ENCODE peak calls at places on chromosomes 5 and 9, in seven cellular contexts. One of them, this sample, is unnamed.

GRCh38 chr5:151157426-151158286 is at the start of gene ANXA6:
- DNase-seq in naive thymus-derived CD4-positive, alpha-beta T cell: peak
- DNase-seq in M059J: peak
- DNase-seq in fibroblast of lung: peak
- DNase-seq in T follicular helper cell: peak
- DNase-seq in naive thymus-derived CD8-positive, alpha-beta T cell: peak
- DNase-seq in iPS-NIHi11: peak
- DNase-seq in this sample: peak

GRCh38 chr9:22010881-22011625 is 1.9 kb upstream of the CDKN2B start:
- DNase-seq in naive thymus-derived CD4-positive, alpha-beta T cell: no peak
- DNase-seq in M059J: no peak
- DNase-seq in fibroblast of lung: peak
- DNase-seq in T follicular helper cell: no peak
- DNase-seq in naive thymus-derived CD8-positive, alpha-beta T cell: no peak
- DNase-seq in iPS-NIHi11: peak
- DNase-seq in this sample: peak

GRCh38 chr5:147408980-147409379 is 100.9 kb downstream of the DPYSL3 start:
- DNase-seq in naive thymus-derived CD4-positive, alpha-beta T cell: no peak
- DNase-seq in M059J: no peak
- DNase-seq in fibroblast of lung: no peak
- DNase-seq in T follicular helper cell: no peak
- DNase-seq in naive thymus-derived CD8-positive, alpha-beta T cell: no peak
- DNase-seq in iPS-NIHi11: no peak
- DNase-seq in this sample: no peak

GRCh38 chr5:34587355-34588241 is 68.5 kb upstream of the RAI14 start:
- DNase-seq in naive thymus-derived CD4-positive, alpha-beta T cell: no peak
- DNase-seq in M059J: peak
- DNase-seq in fibroblast of lung: peak
- DNase-seq in T follicular helper cell: no peak
- DNase-seq in naive thymus-derived CD8-positive, alpha-beta T cell: no peak
- DNase-seq in iPS-NIHi11: no peak
- DNase-seq in this sample: no peak

GRCh38 chr5:153905214-153905613 is 133.5 kb downstream of the FAM114A2 start:
- DNase-seq in naive thymus-derived CD4-positive, alpha-beta T cell: no peak
- DNase-seq in M059J: peak
- DNase-seq in fibroblast of lung: peak
- DNase-seq in T follicular helper cell: no peak
- DNase-seq in naive thymus-derived CD8-positive, alpha-beta T cell: no peak
- DNase-seq in iPS-NIHi11: no peak
- DNase-seq in this sample: no peak

GRCh38 chr5:156950716-156951115 is 12.3 kb downstream of the TIMD4 start:
- DNase-seq in naive thymus-derived CD4-positive, alpha-beta T cell: no peak
- DNase-seq in M059J: no peak
- DNase-seq in fibroblast of lung: no peak
- DNase-seq in T follicular helper cell: no peak
- DNase-seq in naive thymus-derived CD8-positive, alpha-beta T cell: no peak
- DNase-seq in iPS-NIHi11: no peak
- DNase-seq in this sample: no peak

GRCh38 chr9:133046900-133047295 is 14.9 kb upstream of the CEL start:
- DNase-seq in naive thymus-derived CD4-positive, alpha-beta T cell: no peak
- DNase-seq in M059J: no peak
- DNase-seq in fibroblast of lung: no peak
- DNase-seq in T follicular helper cell: no peak
- DNase-seq in naive thymus-derived CD8-positive, alpha-beta T cell: no peak
- DNase-seq in iPS-NIHi11: no peak
- DNase-seq in this sample: no peak

GRCh38 chr9:8329561-8330283 is 530.1 kb upstream of the DMAC1 start:
- DNase-seq in naive thymus-derived CD4-positive, alpha-beta T cell: no peak
- DNase-seq in M059J: no peak
- DNase-seq in fibroblast of lung: no peak
- DNase-seq in T follicular helper cell: no peak
- DNase-seq in naive thymus-derived CD8-positive, alpha-beta T cell: no peak
- DNase-seq in iPS-NIHi11: peak
- DNase-seq in this sample: no peak

GRCh38 chr9:95028855-95029219 is 288.7 kb downstream of the FANCC start:
- DNase-seq in naive thymus-derived CD4-positive, alpha-beta T cell: no peak
- DNase-seq in M059J: no peak
- DNase-seq in fibroblast of lung: no peak
- DNase-seq in T follicular helper cell: no peak
- DNase-seq in naive thymus-derived CD8-positive, alpha-beta T cell: no peak
- DNase-seq in iPS-NIHi11: no peak
- DNase-seq in this sample: no peak

GRCh38 chr9:127778280-127779135 is at the start of gene SH2D3C:
- DNase-seq in naive thymus-derived CD4-positive, alpha-beta T cell: no peak
- DNase-seq in M059J: no peak
- DNase-seq in fibroblast of lung: peak
- DNase-seq in T follicular helper cell: no peak
- DNase-seq in naive thymus-derived CD8-positive, alpha-beta T cell: no peak
- DNase-seq in iPS-NIHi11: no peak
- DNase-seq in this sample: peak

GRCh38 chr5:179264641-179265528 is 80.4 kb downstream of the ADAMTS2 start:
- DNase-seq in naive thymus-derived CD4-positive, alpha-beta T cell: no peak
- DNase-seq in M059J: no peak
- DNase-seq in fibroblast of lung: no peak
- DNase-seq in T follicular helper cell: no peak
- DNase-seq in naive thymus-derived CD8-positive, alpha-beta T cell: peak
- DNase-seq in iPS-NIHi11: no peak
- DNase-seq in this sample: no peak

GRCh38 chr9:124242331-124243194 is 15.2 kb upstream of the NEK6 start:
- DNase-seq in naive thymus-derived CD4-positive, alpha-beta T cell: no peak
- DNase-seq in M059J: no peak
- DNase-seq in fibroblast of lung: peak
- DNase-seq in T follicular helper cell: no peak
- DNase-seq in naive thymus-derived CD8-positive, alpha-beta T cell: no peak
- DNase-seq in iPS-NIHi11: peak
- DNase-seq in this sample: no peak

GRCh38 chr5:176792584-176793342 is 17.6 kb upstream of the UNC5A start:
- DNase-seq in naive thymus-derived CD4-positive, alpha-beta T cell: no peak
- DNase-seq in M059J: no peak
- DNase-seq in fibroblast of lung: no peak
- DNase-seq in T follicular helper cell: no peak
- DNase-seq in naive thymus-derived CD8-positive, alpha-beta T cell: no peak
- DNase-seq in iPS-NIHi11: no peak
- DNase-seq in this sample: no peak

GRCh38 chr5:115329475-115329874 is 33.0 kb upstream of the CCDC112 start:
- DNase-seq in naive thymus-derived CD4-positive, alpha-beta T cell: no peak
- DNase-seq in M059J: no peak
- DNase-seq in fibroblast of lung: no peak
- DNase-seq in T follicular helper cell: no peak
- DNase-seq in naive thymus-derived CD8-positive, alpha-beta T cell: no peak
- DNase-seq in iPS-NIHi11: peak
- DNase-seq in this sample: no peak

GRCh38 chr9:18437315-18438200 is 36.4 kb upstream of the ADAMTSL1 start:
- DNase-seq in naive thymus-derived CD4-positive, alpha-beta T cell: no peak
- DNase-seq in M059J: peak
- DNase-seq in fibroblast of lung: peak
- DNase-seq in T follicular helper cell: no peak
- DNase-seq in naive thymus-derived CD8-positive, alpha-beta T cell: no peak
- DNase-seq in iPS-NIHi11: no peak
- DNase-seq in this sample: no peak

GRCh38 chr5:16600397-16600796 is 16.4 kb downstream of the RETREG1 start:
- DNase-seq in naive thymus-derived CD4-positive, alpha-beta T cell: no peak
- DNase-seq in M059J: peak
- DNase-seq in fibroblast of lung: peak
- DNase-seq in T follicular helper cell: no peak
- DNase-seq in naive thymus-derived CD8-positive, alpha-beta T cell: no peak
- DNase-seq in iPS-NIHi11: no peak
- DNase-seq in this sample: no peak

GRCh38 chr9:122897969-122898368 is 7.2 kb downstream of the RC3H2 start:
- DNase-seq in naive thymus-derived CD4-positive, alpha-beta T cell: no peak
- DNase-seq in M059J: peak
- DNase-seq in fibroblast of lung: no peak
- DNase-seq in T follicular helper cell: no peak
- DNase-seq in naive thymus-derived CD8-positive, alpha-beta T cell: no peak
- DNase-seq in iPS-NIHi11: no peak
- DNase-seq in this sample: no peak

GRCh38 chr9:105132576-105132975 is 111.9 kb upstream of the SLC44A1 start:
- DNase-seq in naive thymus-derived CD4-positive, alpha-beta T cell: no peak
- DNase-seq in M059J: peak
- DNase-seq in fibroblast of lung: peak
- DNase-seq in T follicular helper cell: no peak
- DNase-seq in naive thymus-derived CD8-positive, alpha-beta T cell: no peak
- DNase-seq in iPS-NIHi11: no peak
- DNase-seq in this sample: no peak

GRCh38 chr5:124277767-124278536 is 468.5 kb downstream of the ZNF608 start:
- DNase-seq in naive thymus-derived CD4-positive, alpha-beta T cell: no peak
- DNase-seq in M059J: no peak
- DNase-seq in fibroblast of lung: no peak
- DNase-seq in T follicular helper cell: no peak
- DNase-seq in naive thymus-derived CD8-positive, alpha-beta T cell: no peak
- DNase-seq in iPS-NIHi11: no peak
- DNase-seq in this sample: no peak

GRCh38 chr5:136195971-136196577 is 3.1 kb upstream of the SMIM32 start:
- DNase-seq in naive thymus-derived CD4-positive, alpha-beta T cell: no peak
- DNase-seq in M059J: no peak
- DNase-seq in fibroblast of lung: no peak
- DNase-seq in T follicular helper cell: no peak
- DNase-seq in naive thymus-derived CD8-positive, alpha-beta T cell: no peak
- DNase-seq in iPS-NIHi11: no peak
- DNase-seq in this sample: no peak

GRCh38 chr5:76716456-76717157 is 681 bp downstream of the F2R start:
- DNase-seq in naive thymus-derived CD4-positive, alpha-beta T cell: no peak
- DNase-seq in M059J: peak
- DNase-seq in fibroblast of lung: no peak
- DNase-seq in T follicular helper cell: no peak
- DNase-seq in naive thymus-derived CD8-positive, alpha-beta T cell: no peak
- DNase-seq in iPS-NIHi11: peak
- DNase-seq in this sample: no peak

GRCh38 chr9:134575817-134576176 is 65.8 kb upstream of the COL5A1 start:
- DNase-seq in naive thymus-derived CD4-positive, alpha-beta T cell: no peak
- DNase-seq in M059J: no peak
- DNase-seq in fibroblast of lung: no peak
- DNase-seq in T follicular helper cell: no peak
- DNase-seq in naive thymus-derived CD8-positive, alpha-beta T cell: peak
- DNase-seq in iPS-NIHi11: no peak
- DNase-seq in this sample: no peak

GRCh38 chr5:158966691-158967090 is 133.0 kb downstream of the EBF1 start:
- DNase-seq in naive thymus-derived CD4-positive, alpha-beta T cell: no peak
- DNase-seq in M059J: no peak
- DNase-seq in fibroblast of lung: no peak
- DNase-seq in T follicular helper cell: no peak
- DNase-seq in naive thymus-derived CD8-positive, alpha-beta T cell: no peak
- DNase-seq in iPS-NIHi11: no peak
- DNase-seq in this sample: no peak

GRCh38 chr5:64323591-64323990 is 157.9 kb downstream of the RNF180 start:
- DNase-seq in naive thymus-derived CD4-positive, alpha-beta T cell: no peak
- DNase-seq in M059J: no peak
- DNase-seq in fibroblast of lung: no peak
- DNase-seq in T follicular helper cell: no peak
- DNase-seq in naive thymus-derived CD8-positive, alpha-beta T cell: no peak
- DNase-seq in iPS-NIHi11: no peak
- DNase-seq in this sample: no peak

GRCh38 chr9:97788763-97789663 is 64.0 kb upstream of the FOXE1 start:
- DNase-seq in naive thymus-derived CD4-positive, alpha-beta T cell: no peak
- DNase-seq in M059J: peak
- DNase-seq in fibroblast of lung: no peak
- DNase-seq in T follicular helper cell: no peak
- DNase-seq in naive thymus-derived CD8-positive, alpha-beta T cell: no peak
- DNase-seq in iPS-NIHi11: no peak
- DNase-seq in this sample: no peak

GRCh38 chr5:149765932-149766331 is 35.8 kb downstream of the PPARGC1B start:
- DNase-seq in naive thymus-derived CD4-positive, alpha-beta T cell: no peak
- DNase-seq in M059J: no peak
- DNase-seq in fibroblast of lung: no peak
- DNase-seq in T follicular helper cell: no peak
- DNase-seq in naive thymus-derived CD8-positive, alpha-beta T cell: no peak
- DNase-seq in iPS-NIHi11: no peak
- DNase-seq in this sample: no peak

GRCh38 chr9:84139296-84140100 is 158.9 kb downstream of the RMI1 start:
- DNase-seq in naive thymus-derived CD4-positive, alpha-beta T cell: no peak
- DNase-seq in M059J: peak
- DNase-seq in fibroblast of lung: peak
- DNase-seq in T follicular helper cell: no peak
- DNase-seq in naive thymus-derived CD8-positive, alpha-beta T cell: no peak
- DNase-seq in iPS-NIHi11: no peak
- DNase-seq in this sample: no peak

GRCh38 chr5:111790295-111790694 is 33.3 kb upstream of the NREP start:
- DNase-seq in naive thymus-derived CD4-positive, alpha-beta T cell: no peak
- DNase-seq in M059J: no peak
- DNase-seq in fibroblast of lung: no peak
- DNase-seq in T follicular helper cell: no peak
- DNase-seq in naive thymus-derived CD8-positive, alpha-beta T cell: no peak
- DNase-seq in iPS-NIHi11: no peak
- DNase-seq in this sample: no peak

GRCh38 chr5:133457439-133457838 is 154.9 kb downstream of the FSTL4 start:
- DNase-seq in naive thymus-derived CD4-positive, alpha-beta T cell: no peak
- DNase-seq in M059J: no peak
- DNase-seq in fibroblast of lung: no peak
- DNase-seq in T follicular helper cell: no peak
- DNase-seq in naive thymus-derived CD8-positive, alpha-beta T cell: no peak
- DNase-seq in iPS-NIHi11: no peak
- DNase-seq in this sample: no peak

This sample was measured in CD4-positive, CD25-positive, alpha-beta regulatory T cell.